ENCODE peak calls at places on chromosomes 6 and 20, in nine cellular contexts. A, E, V, C, O, W, K, G and Q are unnamed samples.

GRCh38 chr6:47235964-47236760 is 73.5 kb downstream of the TNFRSF21 start:
- DNase-seq in A (no peak), E (no peak), V (no peak), C (peak), O (peak), W (no peak), K (no peak), G (no peak), Q (no peak)

GRCh38 chr6:31075528-31075927 is 36.8 kb downstream of the C6orf15 start:
- DNase-seq in A (peak), E (peak), V (no peak), C (no peak), O (no peak), W (no peak), K (peak), G (no peak), Q (no peak)

GRCh38 chr6:131643855-131644460 is 6.9 kb downstream of the ENPP3 start:
- DNase-seq in A (no peak), E (no peak), V (no peak), C (no peak), O (no peak), W (no peak), K (no peak), G (no peak), Q (no peak)

GRCh38 chr20:63782051-63782471 is 42.5 kb downstream of the SLC2A4RG start:
- DNase-seq in A (no peak), E (no peak), V (no peak), C (peak), O (no peak), W (no peak), K (no peak), G (no peak), Q (no peak)

GRCh38 chr20:1897965-1898464 is 2.8 kb downstream of the SIRPA start:
- DNase-seq in A (no peak), E (peak), V (no peak), C (peak), O (peak), W (no peak), K (no peak), G (no peak), Q (no peak)

GRCh38 chr6:170031684-170032121 is 259.2 kb downstream of the DLL1 start:
- DNase-seq in A (no peak), E (no peak), V (peak), C (no peak), O (no peak), W (no peak), K (no peak), G (no peak), Q (no peak)

GRCh38 chr20:37992802-37993538 is 40.3 kb downstream of the TTI1 start:
- DNase-seq in A (peak), E (peak), V (no peak), C (peak), O (peak), W (peak), K (peak), G (no peak), Q (peak)

GRCh38 chr6:50264995-50265571 is 215.4 kb upstream of the DEFB112 start:
- DNase-seq in A (peak), E (no peak), V (no peak), C (no peak), O (peak), W (peak), K (no peak), G (no peak), Q (no peak)

GRCh38 chr20:18324596-18325089 is 36.3 kb downstream of the ZNF133 start:
- DNase-seq in A (no peak), E (no peak), V (no peak), C (no peak), O (no peak), W (no peak), K (no peak), G (no peak), Q (no peak)

GRCh38 chr6:144515761-144516160 is 230.6 kb downstream of the UTRN start:
- DNase-seq in A (no peak), E (no peak), V (no peak), C (no peak), O (no peak), W (no peak), K (peak), G (no peak), Q (no peak)

GRCh38 chr6:167934426-167934864 is 63.0 kb upstream of the KIF25 start:
- DNase-seq in A (no peak), E (peak), V (no peak), C (no peak), O (no peak), W (no peak), K (no peak), G (no peak), Q (no peak)

GRCh38 chr6:94127716-94128115 is 708.4 kb upstream of the EPHA7 start:
- DNase-seq in A (no peak), E (no peak), V (no peak), C (no peak), O (no peak), W (no peak), K (no peak), G (no peak), Q (no peak)

DNA sequence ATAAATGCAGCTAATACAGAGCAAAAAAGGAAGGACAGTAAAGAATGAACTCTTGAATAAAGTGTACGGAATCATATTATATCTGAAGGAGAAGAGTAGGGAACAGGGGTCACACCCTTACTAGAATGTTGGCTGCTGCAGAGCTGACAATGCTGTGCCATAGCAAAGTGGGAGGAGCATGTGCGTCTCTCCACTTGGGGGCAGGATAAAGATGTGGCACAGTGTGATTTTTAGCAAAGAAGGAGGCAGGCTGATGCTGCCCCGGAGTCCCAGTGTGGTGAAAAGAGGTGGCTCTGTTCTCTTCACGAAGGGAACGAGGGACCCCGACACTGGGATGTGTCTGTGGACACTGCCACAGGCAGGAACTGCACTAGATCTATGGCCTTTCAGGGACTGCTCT is 67.5 kb downstream of the INSM1 start:
- DNase-seq in A (no peak), E (no peak), V (no peak), C (no peak), O (no peak), W (no peak), K (no peak), G (no peak), Q (no peak)
- TF ChIP-seq CTCF in A (no peak), E (no peak), V (no peak), C (peak), O (no peak), W (no peak), K (no peak), G (no peak), Q (peak)

GRCh38 chr6:122947355-122947754 is 48.7 kb upstream of the CLVS2 start:
- DNase-seq in A (peak), E (peak), V (no peak), C (no peak), O (no peak), W (peak), K (peak), G (no peak), Q (peak)
- TF ChIP-seq CTCF in A (peak), E (peak), V (no peak), C (peak), O (peak), W (peak), K (peak), G (no peak), Q (peak)

GRCh38 chr6:27795697-27796494 is 116.3 kb downstream of the OR2B2 start:
- DNase-seq in A (peak), E (peak), V (no peak), C (peak), O (peak), W (peak), K (peak), G (no peak), Q (no peak)
- TF ChIP-seq CTCF in A (peak), E (peak), V (peak), C (peak), O (peak), W (peak), K (peak), G (peak), Q (peak)

DNA sequence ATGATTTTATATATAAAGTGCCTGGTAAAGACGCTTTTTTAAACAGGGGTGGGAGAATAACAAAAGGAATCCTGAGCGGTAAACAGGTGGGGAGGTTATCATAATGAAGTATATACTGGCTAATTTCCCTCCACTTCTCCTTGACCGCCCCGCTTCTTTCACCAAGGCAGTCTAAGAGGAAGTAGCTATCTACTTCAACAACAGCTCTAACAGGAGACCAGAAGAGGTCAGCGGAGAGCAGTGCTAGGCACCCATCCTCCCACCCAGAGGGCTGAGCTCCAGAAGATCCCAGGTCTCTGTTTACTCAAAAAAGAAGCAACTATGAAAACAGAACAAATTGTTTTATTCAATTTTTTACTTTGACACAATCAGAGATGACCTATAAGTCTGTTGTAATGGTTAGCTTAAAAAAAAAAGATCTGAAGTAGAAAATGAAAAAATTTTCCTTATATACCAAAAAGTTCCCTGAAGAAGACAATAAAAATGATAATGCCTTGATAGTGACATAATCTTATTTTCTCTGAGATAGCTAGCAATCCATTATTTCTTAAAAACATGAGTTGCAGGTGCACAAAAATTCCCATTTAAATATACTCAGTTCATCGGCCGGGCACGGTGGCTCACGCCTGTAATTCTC is 141.1 kb downstream of the PDSS2 start:
- DNase-seq in A (peak), E (peak), V (no peak), C (peak), O (peak), W (peak), K (peak), G (no peak), Q (peak)
- TF ChIP-seq CTCF in A (peak), E (peak), V (no peak), C (peak), O (peak), W (peak), K (peak), G (peak), Q (peak)

GRCh38 chr6:23077797-23078196 is 508.4 kb downstream of the HDGFL1 start:
- DNase-seq in A (no peak), E (no peak), V (no peak), C (no peak), O (no peak), W (no peak), K (no peak), G (no peak), Q (no peak)

GRCh38 chr6:23086100-23086499 is 516.7 kb downstream of the HDGFL1 start:
- DNase-seq in A (no peak), E (no peak), V (no peak), C (no peak), O (no peak), W (no peak), K (no peak), G (no peak), Q (no peak)

DNA sequence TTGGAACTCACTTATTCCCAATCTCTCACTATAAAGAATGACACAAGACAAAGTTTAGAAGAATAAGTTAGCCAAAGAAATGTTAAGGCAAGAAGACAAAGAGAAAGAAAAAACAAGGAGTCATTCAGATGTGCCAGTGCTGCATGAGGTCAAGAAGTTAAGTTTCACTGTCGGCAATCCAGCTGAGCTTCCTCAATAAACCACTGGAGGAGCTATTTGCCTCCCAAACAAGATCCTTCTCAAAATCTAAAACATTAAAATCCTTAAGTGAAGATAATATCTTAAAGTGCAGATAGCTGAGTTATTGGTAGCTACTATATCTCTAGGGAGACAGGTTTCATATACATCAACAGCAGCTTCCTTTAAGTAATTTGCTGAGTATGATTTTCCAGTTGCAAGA is 512.3 kb downstream of the HDGFL1 start:
- DNase-seq in A (no peak), E (no peak), V (no peak), C (no peak), O (no peak), W (no peak), K (no peak), G (no peak), Q (no peak)
- TF ChIP-seq CTCF in A (peak), E (peak), V (no peak), C (peak), O (no peak), W (peak), K (peak), G (no peak), Q (no peak)

GRCh38 chr20:44247676-44248419 is 740 bp downstream of the GDAP1L1 start:
- DNase-seq in A (peak), E (peak), V (no peak), C (no peak), O (peak), W (peak), K (peak), G (no peak), Q (no peak)
- TF ChIP-seq CTCF in A (peak), E (peak), V (no peak), C (peak), O (peak), W (peak), K (peak), G (no peak), Q (no peak)

DNA sequence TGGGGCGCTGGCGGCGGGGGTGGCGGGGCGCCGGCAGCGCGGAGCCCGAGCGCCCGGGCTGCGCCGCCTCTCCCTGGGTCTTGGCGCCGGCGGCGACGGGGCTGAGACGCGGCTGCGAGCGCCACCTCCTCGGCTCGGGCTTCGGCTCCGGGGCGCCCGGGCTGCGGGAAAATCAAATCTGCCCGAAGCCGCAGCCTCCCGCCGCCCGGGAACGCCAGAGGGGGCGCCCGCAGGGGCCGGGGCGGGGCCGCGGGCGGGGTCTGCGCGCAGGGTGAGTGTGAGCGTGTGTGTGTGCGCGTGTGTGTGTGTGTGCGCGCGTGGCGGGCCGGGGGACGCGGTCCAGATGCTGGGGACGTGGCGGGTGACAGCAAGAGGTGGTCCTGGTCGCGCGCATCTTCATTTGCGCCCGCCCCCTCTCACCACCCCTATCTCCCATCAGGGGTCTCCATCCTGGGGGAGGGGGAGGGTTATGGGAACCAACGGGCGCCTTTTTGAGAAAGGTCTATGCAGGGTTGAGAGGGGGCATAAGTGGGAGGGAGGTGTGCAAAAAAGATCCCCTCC is 655 bp upstream of the CPNE5 start:
- DNase-seq in A (no peak), E (no peak), V (no peak), C (peak), O (peak), W (peak), K (no peak), G (no peak), Q (no peak)
- TF ChIP-seq CTCF in A (no peak), E (no peak), V (no peak), C (peak), O (no peak), W (peak), K (peak), G (peak), Q (peak)

GRCh38 chr20:32207211-32207625 is 325 bp downstream of the PLAGL2 start:
- DNase-seq in A (no peak), E (no peak), V (no peak), C (peak), O (peak), W (no peak), K (no peak), G (no peak), Q (no peak)
- TF ChIP-seq CTCF in A (no peak), E (no peak), V (no peak), C (no peak), O (no peak), W (no peak), K (no peak), G (no peak), Q (no peak)

GRCh38 chr20:57622579-57623381 is 2.6 kb upstream of the ZBP1 start:
- DNase-seq in A (peak), E (peak), V (peak), C (peak), O (peak), W (peak), K (peak), G (no peak), Q (no peak)
- TF ChIP-seq CTCF in A (peak), E (peak), V (peak), C (peak), O (peak), W (peak), K (peak), G (peak), Q (peak)

GRCh38 chr6:137216875-137217553 is 2.2 kb downstream of the IFNGR1 start:
- DNase-seq in A (peak), E (no peak), V (no peak), C (no peak), O (peak), W (peak), K (no peak), G (no peak), Q (no peak)

GRCh38 chr6:137218917-137219663 is at the start of gene IFNGR1:
- DNase-seq in A (peak), E (peak), V (peak), C (peak), O (peak), W (peak), K (peak), G (peak), Q (peak)

GRCh38 chr6:137218473-137218916 is 690 bp downstream of the IFNGR1 start:
- DNase-seq in A (peak), E (peak), V (no peak), C (peak), O (peak), W (no peak), K (peak), G (peak), Q (peak)

GRCh38 chr6:137219664-137220252 is 573 bp upstream of the IFNGR1 start:
- DNase-seq in A (peak), E (no peak), V (no peak), C (no peak), O (no peak), W (no peak), K (no peak), G (no peak), Q (no peak)

GRCh38 chr6:137217801-137218472 is 1.2 kb downstream of the IFNGR1 start:
- DNase-seq in A (peak), E (peak), V (no peak), C (peak), O (peak), W (no peak), K (peak), G (peak), Q (no peak)
- TF ChIP-seq CTCF in A (no peak), E (no peak), V (no peak), C (no peak), O (no peak), W (no peak), K (no peak), G (no peak), Q (no peak)